ENCODE peak calls at places on chromosomes 7 and 10, in ten cellular contexts. U is Peyer's patch, I is hepatocyte, S is fibroblast of the aortic adventitia, Q is fibroblast of lung, R is left ventricle myocardium inferior, O is pancreas, L is mesendoderm, V is A549, C is astrocyte of the spinal cord. E is an unnamed sample.

GRCh38 chr7:101589052-101589451 is 40.0 kb downstream of the MYL10 start:
- DNase-seq in U (peak; percentile 34), I (no peak), S (no peak), Q (no peak), R (no peak), O (no peak), L (no peak), V (no peak), C (no peak), E (no peak)

GRCh38 chr10:103197177-103197576 is 4.1 kb upstream of the NT5C2 start:
- DNase-seq in U (peak; percentile 58), I (peak; percentile 61), S (peak; percentile 67), Q (peak; percentile 57), R (peak; percentile 41), O (peak; percentile 40), L (peak; percentile 59), V (peak; percentile 73), C (peak; percentile 73), E (no peak)

GRCh38 chr7:36726806-36727503 is 2.7 kb upstream of the AOAH start:
- DNase-seq in U (no peak), I (no peak), S (no peak), Q (no peak), R (no peak), O (no peak), L (no peak), V (no peak), C (no peak), E (no peak)

GRCh38 chr7:105982388-105982787 is 19.3 kb downstream of the CDHR3 start:
- DNase-seq in U (no peak), I (no peak), S (no peak), Q (no peak), R (no peak), O (no peak), L (peak; percentile 54), V (no peak), C (no peak), E (no peak)

GRCh38 chr10:125148021-125148439 is 12.3 kb downstream of the CTBP2 start:
- DNase-seq in U (peak; percentile 45), I (peak; percentile 57), S (peak; percentile 64), Q (peak; percentile 65), R (no peak), O (peak; percentile 56), L (no peak), V (no peak), C (no peak), E (no peak)

GRCh38 chr7:84251183-84251845 is 56.7 kb upstream of the SEMA3A start:
- DNase-seq in U (no peak), I (no peak), S (peak; percentile 87), Q (peak; percentile 68), R (no peak), O (no peak), L (peak; percentile 32), V (no peak), C (peak; percentile 94), E (no peak)

GRCh38 chr10:78300526-78300925 is 266.9 kb downstream of the RPS24 start:
- DNase-seq in U (peak; percentile 25), I (no peak), S (no peak), Q (no peak), R (no peak), O (no peak), L (no peak), V (no peak), C (no peak), E (no peak)

GRCh38 chr10:122147731-122148130 is 123.4 kb upstream of the BTBD16 start:
- DNase-seq in U (no peak), I (peak; percentile 43), S (peak; percentile 41), Q (no peak), R (no peak), O (no peak), L (no peak), V (no peak), C (peak; percentile 76), E (no peak)

GRCh38 chr7:149456770-149457421 is 4.0 kb downstream of the ZNF777 start:
- DNase-seq in U (no peak), I (no peak), S (no peak), Q (no peak), R (no peak), O (no peak), L (no peak), V (no peak), C (no peak), E (no peak)

GRCh38 chr7:127751062-127751722 is 99.2 kb downstream of the SND1 start:
- DNase-seq in U (no peak), I (no peak), S (peak; percentile 83), Q (peak; percentile 60), R (no peak), O (no peak), L (no peak), V (no peak), C (peak; percentile 89), E (no peak)

GRCh38 chr10:92110039-92110794 is 180.7 kb downstream of the CPEB3 start:
- DNase-seq in U (no peak), I (no peak), S (peak; percentile 57), Q (peak; percentile 51), R (no peak), O (no peak), L (no peak), V (no peak), C (peak; percentile 45), E (no peak)

DNA sequence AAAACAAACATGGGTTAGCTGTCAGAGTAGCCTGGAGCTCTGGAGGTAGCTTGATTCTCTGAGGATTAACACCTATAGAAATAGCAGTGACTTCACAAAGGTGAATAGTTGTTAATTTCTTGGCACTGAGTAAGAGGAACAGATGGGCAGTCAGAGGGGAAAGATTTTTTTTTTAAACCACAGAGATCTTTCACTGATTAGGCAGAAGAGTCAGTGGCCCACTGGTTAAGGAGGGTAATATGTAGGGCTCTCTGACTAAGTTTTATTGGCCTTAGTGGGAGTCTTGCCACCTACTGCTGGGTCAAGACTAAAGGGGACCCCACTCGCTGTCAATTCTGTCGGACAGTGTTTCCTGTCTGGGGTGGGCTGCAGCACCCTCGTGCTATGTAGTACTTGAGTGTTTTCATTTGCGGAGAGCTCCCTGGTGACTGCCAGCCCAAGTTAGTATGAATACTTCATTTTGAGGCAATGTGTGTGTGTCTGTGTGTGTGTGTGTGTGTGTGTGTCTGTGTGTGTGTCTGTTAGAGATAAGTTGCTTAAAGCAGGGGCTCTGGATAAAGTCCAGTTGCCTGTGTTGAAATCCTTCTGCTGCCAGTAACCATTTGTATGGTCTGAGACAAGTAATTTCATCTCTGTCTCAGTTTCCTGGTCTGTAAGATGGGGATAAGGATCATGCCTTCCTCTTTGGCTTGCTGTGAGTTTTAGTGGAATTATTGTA is 145.2 kb downstream of the ARID5B start:
- DNase-seq in U (no peak), I (peak; percentile 63), S (peak; percentile 81), Q (peak; percentile 84), R (no peak), O (no peak), L (peak; percentile 81), V (no peak), C (peak; percentile 74), E (peak; percentile 67)
- H3K4me3 ChIP-seq in U (peak overlapping the region; percentile 10), I (no peak overlapping the region), S (no peak overlapping the region), Q (no peak overlapping the region), R (no peak overlapping the region), O (no peak overlapping the region), L (no peak overlapping the region), V (no peak overlapping the region), C (no peak overlapping the region), E (peak overlapping the region; percentile 71)

GRCh38 chr7:6536262-6536770 is 14.9 kb downstream of the GRID2IP start:
- DNase-seq in U (no peak), I (no peak), S (no peak), Q (no peak), R (no peak), O (no peak), L (no peak), V (no peak), C (no peak), E (no peak)
- H3K4me3 ChIP-seq in U (no peak overlapping the region), I (no peak overlapping the region), S (no peak overlapping the region), Q (no peak overlapping the region), R (peak overlapping the region; percentile 49), O (peak overlapping the region; percentile 4), L (peak overlapping the region; percentile 38), V (peak overlapping the region; percentile 47), C (no peak overlapping the region), E (no peak overlapping the region)

GRCh38 chr10:114541081-114541833 is 116.8 kb downstream of the ABLIM1 start:
- DNase-seq in U (peak; percentile 85), I (peak; percentile 49), S (peak; percentile 99), Q (peak; percentile 100), R (peak; percentile 62), O (no peak), L (peak; percentile 65), V (no peak), C (peak; percentile 89), E (peak; percentile 42)

GRCh38 chr10:114538544-114538906 is 119.5 kb downstream of the ABLIM1 start:
- DNase-seq in U (peak; percentile 88), I (no peak), S (no peak), Q (no peak), R (no peak), O (no peak), L (no peak), V (no peak), C (no peak), E (peak; percentile 35)

GRCh38 chr10:114539623-114540022 is 118.5 kb downstream of the ABLIM1 start:
- DNase-seq in U (no peak), I (no peak), S (no peak), Q (no peak), R (no peak), O (no peak), L (peak; percentile 75), V (no peak), C (no peak), E (no peak)

GRCh38 chr10:114542373-114542772 is 115.7 kb downstream of the ABLIM1 start:
- DNase-seq in U (no peak), I (no peak), S (no peak), Q (no peak), R (no peak), O (no peak), L (no peak), V (no peak), C (no peak), E (no peak)

DNA sequence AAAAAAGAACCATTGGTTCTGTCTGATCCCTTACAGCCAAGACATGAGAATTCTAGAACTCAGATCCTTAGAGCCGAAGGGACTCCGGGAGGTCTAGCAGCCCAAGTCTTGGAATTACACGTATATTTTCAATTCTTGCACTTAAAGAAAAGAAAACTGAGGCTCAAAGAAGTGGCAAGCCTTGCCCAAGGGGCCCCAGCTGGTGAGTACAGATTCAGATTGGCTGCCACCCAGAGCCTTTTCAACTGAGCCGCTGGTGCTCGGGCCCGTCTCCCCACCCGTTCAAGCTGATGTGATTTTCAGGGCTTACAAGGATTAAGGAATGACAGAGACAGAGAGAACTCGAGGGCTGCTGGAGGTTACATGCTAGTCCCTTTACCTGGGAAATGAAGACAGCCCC is 117.9 kb downstream of the ABLIM1 start:
- DNase-seq in U (no peak), I (no peak), S (no peak), Q (no peak), R (no peak), O (no peak), L (no peak), V (no peak), C (no peak), E (no peak)
- H3K4me3 ChIP-seq in U (no peak overlapping the region), I (no peak overlapping the region), S (no peak overlapping the region), Q (no peak overlapping the region), R (no peak overlapping the region), O (no peak overlapping the region), L (no peak overlapping the region), V (no peak overlapping the region), C (no peak overlapping the region), E (no peak overlapping the region)

DNA sequence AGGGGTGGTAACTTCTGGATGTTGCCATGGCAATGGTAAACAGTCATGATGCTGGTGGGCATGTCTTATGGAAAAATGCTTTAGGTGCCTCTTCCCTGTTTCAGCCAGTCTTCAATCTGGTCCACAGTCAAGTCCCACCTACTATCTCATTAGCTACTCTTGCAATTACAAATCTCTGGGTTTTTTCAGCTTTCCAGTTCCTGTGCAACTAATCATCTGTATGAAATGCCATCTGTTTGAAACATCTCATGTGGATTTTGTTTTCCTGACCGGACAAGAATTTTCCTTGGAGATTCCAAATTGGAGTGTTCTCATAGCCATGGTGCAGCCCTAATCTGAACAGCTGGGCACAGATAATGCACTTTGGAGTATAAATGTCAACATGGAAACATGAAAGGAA is 41.3 kb upstream of the CALN1 start:
- DNase-seq in U (no peak), I (no peak), S (no peak), Q (no peak), R (no peak), O (no peak), L (no peak), V (no peak), C (no peak), E (no peak)
- H3K4me3 ChIP-seq in U (no peak overlapping the region), I (no peak overlapping the region), S (no peak overlapping the region), Q (no peak overlapping the region), R (no peak overlapping the region), O (no peak overlapping the region), L (no peak overlapping the region), V (no peak overlapping the region), C (no peak overlapping the region), E (no peak overlapping the region)